ENCODE peak calls at places on chromosomes 3 and 15, in nine cellular contexts. K is neural progenitor cell; C is spleen; E is CD8-positive, alpha-beta T cell; X is SK-N-SH; N is GM23338; R is fibroblast of lung; U is BE2C; G is K562. Y is an unnamed sample. For H3K4me1, the result is how much of the 10 kb centered on the place peaks cover.

GRCh38 chr3:180804871-180805430 is 107.5 kb upstream of the FXR1 start:
- DNase-seq in K (peak), C (no peak), E (no peak), X (no peak), N (peak), R (peak), U (peak), G (no peak), Y (no peak)

GRCh38 chr3:149717391-149718056 is 34.8 kb downstream of the COMMD2 start:
- DNase-seq in K (peak), C (no peak), E (no peak), X (peak), N (peak), R (peak), U (peak), G (peak), Y (no peak)

GRCh38 chr3:121724130-121724529 is 25.4 kb downstream of the GOLGB1 start:
- DNase-seq in K (no peak), C (no peak), E (no peak), X (no peak), N (no peak), R (no peak), U (no peak), G (no peak), Y (no peak)

GRCh38 chr3:107752202-107752990 is 229.6 kb downstream of the BBX start:
- DNase-seq in K (peak), C (no peak), E (no peak), X (no peak), N (peak), R (peak), U (peak), G (no peak), Y (no peak)

GRCh38 chr3:71309342-71309741 is 274.2 kb downstream of the FOXP1 start:
- DNase-seq in K (no peak), C (no peak), E (no peak), X (no peak), N (no peak), R (no peak), U (no peak), G (no peak), Y (no peak)

GRCh38 chr3:187039723-187040414 is 99.4 kb downstream of the RPL39L start:
- DNase-seq in K (no peak), C (no peak), E (no peak), X (no peak), N (no peak), R (no peak), U (no peak), G (no peak), Y (no peak)

GRCh38 chr3:141894524-141895176 is 18.2 kb downstream of the ATP1B3 start:
- DNase-seq in K (no peak), C (no peak), E (no peak), X (no peak), N (no peak), R (peak), U (no peak), G (no peak), Y (no peak)

GRCh38 chr15:39188930-39189329 is 391.9 kb upstream of the THBS1 start:
- DNase-seq in K (no peak), C (no peak), E (no peak), X (no peak), N (no peak), R (peak), U (no peak), G (no peak), Y (peak)

GRCh38 chr3:182148360-182148759 is 436.6 kb downstream of the SOX2 start:
- DNase-seq in K (no peak), C (no peak), E (no peak), X (no peak), N (no peak), R (no peak), U (no peak), G (no peak), Y (no peak)

GRCh38 chr15:97960364-97961066 is at the start of gene ARRDC4:
- DNase-seq in K (peak), C (peak), E (peak), X (peak), N (peak), R (peak), U (peak), G (peak), Y (peak)

GRCh38 chr15:97961067-97961954 is 808 bp downstream of the ARRDC4 start:
- DNase-seq in K (peak), C (peak), E (no peak), X (peak), N (peak), R (peak), U (peak), G (peak), Y (no peak)

GRCh38 chr15:97963779-97964178 is 3.3 kb downstream of the ARRDC4 start:
- DNase-seq in K (no peak), C (no peak), E (no peak), X (no peak), N (no peak), R (no peak), U (no peak), G (no peak), Y (no peak)

GRCh38 chr15:97959738-97960363 is 652 bp upstream of the ARRDC4 start:
- DNase-seq in K (no peak), C (no peak), E (no peak), X (no peak), N (no peak), R (no peak), U (no peak), G (no peak), Y (no peak)

GRCh38 chr15:97962263-97962662 is 1.8 kb downstream of the ARRDC4 start:
- DNase-seq in K (no peak), C (no peak), E (no peak), X (no peak), N (no peak), R (no peak), U (no peak), G (no peak), Y (no peak)
- H3K4me1 ChIP-seq in K (under half), C (under half), E (under half), X (under half), N (under half), R (under half), U (under half), G (under half), Y (under half)

DNA sequence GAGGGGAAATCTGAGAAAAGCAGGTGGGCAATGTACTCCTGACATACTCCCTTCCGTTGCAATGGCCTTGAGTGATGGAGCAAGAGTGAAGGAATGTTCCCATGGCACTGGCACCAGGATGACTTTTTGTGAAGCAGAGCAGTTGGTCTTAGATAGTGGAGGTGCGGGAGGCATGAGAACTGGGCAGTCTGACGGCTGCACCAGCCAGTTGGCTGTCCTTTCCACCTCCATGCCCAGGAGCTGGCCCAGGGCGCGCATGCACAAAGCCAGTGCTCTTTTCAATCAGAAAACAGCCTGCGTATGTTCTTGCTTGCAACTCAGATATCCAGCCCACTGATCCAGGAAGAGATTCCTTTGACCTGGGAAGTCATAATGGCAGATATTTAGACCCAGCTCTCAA is 136.8 kb downstream of the PGPEP1L start:
- DNase-seq in K (no peak), C (no peak), E (no peak), X (no peak), N (no peak), R (no peak), U (no peak), G (no peak), Y (no peak)
- H3K4me1 ChIP-seq in K (under half), C (under half), E (under half), X (under half), N (half or more), R (under half), U (under half), G (under half), Y (half or more)

GRCh38 chr15:93829115-93829849 is 402.1 kb upstream of the MCTP2 start:
- DNase-seq in K (no peak), C (no peak), E (no peak), X (peak), N (no peak), R (no peak), U (peak), G (no peak), Y (peak)
- H3K4me1 ChIP-seq in K (under half), C (under half), E (under half), X (under half), N (under half), R (under half), U (under half), G (under half), Y (under half)

GRCh38 chr3:114873590-114873989 is 273.5 kb downstream of the ZBTB20 start:
- DNase-seq in K (no peak), C (no peak), E (no peak), X (no peak), N (no peak), R (no peak), U (no peak), G (no peak), Y (no peak)
- H3K4me1 ChIP-seq in K (under half), C (under half), E (under half), X (under half), N (under half), R (under half), U (under half), G (under half), Y (under half)

GRCh38 chr15:88627463-88627862 is 6.3 kb downstream of the AEN start:
- DNase-seq in K (no peak), C (peak), E (peak), X (no peak), N (no peak), R (no peak), U (no peak), G (no peak), Y (no peak)
- H3K4me1 ChIP-seq in K (under half), C (half or more), E (half or more), X (under half), N (under half), R (under half), U (under half), G (under half), Y (under half)